ENCODE peak calls at places on chromosome 12, in five cellular contexts. T is lower lobe of right lung, E is cardiac fibroblast, I is fibroblast of pulmonary artery, C is astrocyte. H is an unnamed sample.

GRCh38 chr12:121894633-121895032 is 6.0 kb downstream of the PSMD9 start:
- DNase-seq in T (no peak), E (peak; percentile 62), I (peak; percentile 64), C (peak; percentile 41), H (peak; percentile 68)

GRCh38 chr12:40439771-40440492 is 215.1 kb downstream of the LRRK2 start:
- DNase-seq in T (no peak), E (no peak), I (no peak), C (no peak), H (no peak)

GRCh38 chr12:54977155-54977554 is 7.4 kb downstream of the TESPA1 start:
- DNase-seq in T (no peak), E (peak; percentile 20), I (peak; percentile 42), C (peak; percentile 82), H (peak; percentile 44)

GRCh38 chr12:70663838-70664237 is 26.6 kb upstream of the PTPRB start:
- DNase-seq in T (no peak), E (no peak), I (no peak), C (no peak), H (no peak)

GRCh38 chr12:31011746-31012567 is 61.7 kb upstream of the DDX11 start:
- DNase-seq in T (peak; percentile 19), E (no peak), I (no peak), C (no peak), H (no peak)

GRCh38 chr12:124518051-124518932 is 49.1 kb downstream of the NCOR2 start:
- DNase-seq in T (peak; percentile 96), E (peak; percentile 100), I (peak; percentile 100), C (peak; percentile 100), H (peak; percentile 100)

GRCh38 chr12:6372403-6373003 is 2.9 kb downstream of the SCNN1A start:
- DNase-seq in T (peak; percentile 76), E (peak; percentile 90), I (peak; percentile 82), C (peak; percentile 80), H (peak; percentile 73)

GRCh38 chr12:119839201-119839600 is 37.9 kb downstream of the CIT start:
- DNase-seq in T (no peak), E (no peak), I (no peak), C (no peak), H (no peak)

GRCh38 chr12:24631691-24632090 is 317.2 kb downstream of the BCAT1 start:
- DNase-seq in T (no peak), E (no peak), I (no peak), C (no peak), H (no peak)

GRCh38 chr12:95214466-95214865 is 2.8 kb downstream of the FGD6 start:
- DNase-seq in T (no peak), E (no peak), I (no peak), C (no peak), H (no peak)

GRCh38 chr12:27319394-27319793 is 13.2 kb upstream of the BMAL2 start:
- DNase-seq in T (no peak), E (peak; percentile 49), I (peak; percentile 67), C (peak; percentile 77), H (peak; percentile 70)

GRCh38 chr12:125132698-125133400 is 67.6 kb downstream of the AACS start:
- DNase-seq in T (no peak), E (no peak), I (no peak), C (peak; percentile 17), H (no peak)

GRCh38 chr12:103839893-103840292 is 1.1 kb downstream of the NT5DC3 start:
- DNase-seq in T (no peak), E (no peak), I (no peak), C (no peak), H (no peak)

GRCh38 chr12:44876554-44877275 is 600 bp upstream of the NELL2 start:
- DNase-seq in T (no peak), E (peak; percentile 19), I (peak; percentile 12), C (peak; percentile 22), H (peak; percentile 8)

GRCh38 chr12:29673346-29673745 is 110.4 kb downstream of the TMTC1 start:
- DNase-seq in T (no peak), E (peak; percentile 42), I (peak; percentile 45), C (peak; percentile 16), H (peak; percentile 11)

GRCh38 chr12:76018111-76018510 is 13.5 kb downstream of the PHLDA1 start:
- DNase-seq in T (no peak), E (peak; percentile 85), I (peak; percentile 66), C (peak; percentile 47), H (peak; percentile 40)

GRCh38 chr12:102067574-102068258 is 5.9 kb upstream of the WASHC3 start:
- DNase-seq in T (no peak), E (no peak), I (no peak), C (peak; percentile 58), H (peak; percentile 55)

GRCh38 chr12:115667116-115667515 is 610.4 kb downstream of the MED13L start:
- DNase-seq in T (no peak), E (no peak), I (no peak), C (no peak), H (no peak)

GRCh38 chr12:92471551-92471950 is 231.2 kb upstream of the PLEKHG7 start:
- DNase-seq in T (no peak), E (no peak), I (no peak), C (no peak), H (no peak)
- H3K4me3 ChIP-seq in T (no peak overlapping the region), E (no peak overlapping the region), I (no peak overlapping the region), C (no peak overlapping the region), H (no peak overlapping the region)

DNA sequence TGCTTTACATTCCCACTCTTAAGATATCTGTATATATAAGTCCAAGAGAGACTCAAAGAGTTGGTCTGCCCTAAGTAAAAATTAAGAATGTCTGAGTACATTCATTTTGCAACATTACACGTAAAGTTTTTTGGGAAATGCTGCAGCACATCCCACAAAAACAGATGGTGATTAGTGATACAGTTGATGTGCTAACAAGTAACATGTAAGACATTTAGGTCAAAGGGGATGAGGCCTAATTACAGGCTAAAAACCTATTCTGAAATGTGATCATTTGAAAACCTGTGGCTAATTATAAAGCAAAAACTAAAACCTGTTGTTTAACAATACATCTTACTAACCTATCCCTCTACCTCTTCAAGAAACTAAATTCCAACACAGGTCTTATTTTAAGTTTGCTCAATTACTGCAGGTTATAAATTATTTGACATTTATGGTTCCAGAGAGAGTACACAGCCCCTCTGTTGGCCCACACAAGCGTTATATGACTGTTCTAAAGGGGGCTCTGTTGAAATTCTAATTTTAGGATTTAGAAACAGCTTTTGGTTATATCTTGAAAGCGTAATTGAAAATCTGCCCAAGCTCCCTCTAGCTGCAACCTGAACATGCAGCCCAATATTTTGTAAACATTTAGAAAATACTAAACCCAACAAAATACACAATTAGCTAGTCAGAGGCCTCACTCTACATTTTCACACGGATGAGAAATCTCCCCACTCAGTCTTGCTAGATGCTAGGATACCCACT is 42.9 kb downstream of the BRAP start:
- DNase-seq in T (no peak), E (peak; percentile 42), I (no peak), C (no peak), H (no peak)
- TF ChIP-seq CTCF in T (no peak), E (no peak), I (peak; percentile 35), C (no peak), H (peak; percentile 22)

DNA sequence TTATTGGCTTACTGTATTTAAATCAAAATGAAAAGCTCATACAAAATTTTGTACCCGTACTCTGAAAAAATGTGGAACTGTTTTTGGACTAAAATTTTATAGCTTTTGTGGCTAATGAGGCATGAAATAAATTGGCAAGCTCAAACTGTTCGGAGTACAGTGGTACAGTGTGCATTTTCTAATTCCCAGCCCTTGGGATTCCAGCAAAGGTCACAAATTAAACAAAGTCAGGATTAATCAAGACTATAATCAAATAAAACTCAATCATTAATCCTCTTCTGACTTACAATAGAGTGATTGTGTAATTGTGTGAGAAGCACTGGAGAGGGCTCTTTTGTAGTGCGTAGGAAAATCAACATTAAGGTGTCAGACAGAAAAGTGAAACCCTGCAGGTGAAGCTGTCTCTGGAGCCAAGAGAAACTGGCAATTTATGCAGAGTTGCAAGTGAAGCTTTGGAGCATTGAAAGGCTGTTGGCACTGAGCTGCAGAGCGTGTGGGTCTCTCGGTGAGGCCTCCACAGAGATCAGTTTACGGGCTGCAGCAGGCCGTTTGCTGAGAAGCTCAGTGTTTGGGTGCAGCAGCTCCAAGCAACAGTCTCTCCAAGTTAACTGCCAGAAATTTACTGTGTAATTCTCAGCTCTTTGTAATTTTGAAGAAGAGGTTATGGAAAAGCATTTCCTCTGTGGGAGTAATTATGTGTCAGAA is 275.9 kb downstream of the FBXL14 start:
- DNase-seq in T (no peak), E (peak; percentile 78), I (peak; percentile 55), C (peak; percentile 62), H (peak; percentile 60)
- H3K4me3 ChIP-seq in T (no peak overlapping the region), E (no peak overlapping the region), I (no peak overlapping the region), C (peak overlapping the region; percentile 4), H (no peak overlapping the region)

GRCh38 chr12:10722905-10723866 is at the start of gene YBX3:
- DNase-seq in T (peak; percentile 90), E (peak; percentile 92), I (peak; percentile 90), C (peak; percentile 67), H (peak; percentile 82)
- TF ChIP-seq CTCF in T (no peak), E (no peak), I (no peak), C (no peak), H (no peak)

DNA sequence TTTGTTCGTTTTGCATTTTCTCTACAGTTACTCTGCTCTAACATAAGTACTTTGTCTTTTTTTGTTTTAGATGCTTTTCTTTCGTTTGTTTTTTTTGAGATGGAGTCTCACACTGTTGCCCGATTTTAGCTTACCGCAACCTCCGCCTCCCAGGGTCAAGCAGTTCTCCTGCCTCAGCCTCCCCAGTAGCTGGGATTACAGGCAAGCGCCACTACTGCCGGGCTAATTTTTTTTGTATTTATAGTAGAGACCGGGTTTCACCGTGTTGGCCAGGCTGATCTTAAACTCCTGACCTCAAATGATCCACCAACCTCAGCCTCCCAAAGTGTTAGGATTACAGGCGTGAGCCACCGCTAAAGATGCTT is 2.7 kb downstream of the DIP2B start:
- DNase-seq in T (no peak), E (no peak), I (no peak), C (no peak), H (no peak)
- H3K4me3 ChIP-seq in T (no peak overlapping the region), E (no peak overlapping the region), I (no peak overlapping the region), C (no peak overlapping the region), H (no peak overlapping the region)

GRCh38 chr12:74903522-74903921 is 306.1 kb downstream of the KCNC2 start:
- DNase-seq in T (no peak), E (no peak), I (no peak), C (peak; percentile 2), H (no peak)

GRCh38 chr12:74910831-74911230 is 298.8 kb downstream of the KCNC2 start:
- DNase-seq in T (no peak), E (no peak), I (no peak), C (no peak), H (no peak)

GRCh38 chr12:74900232-74900631 is 309.4 kb downstream of the KCNC2 start:
- DNase-seq in T (no peak), E (no peak), I (no peak), C (no peak), H (no peak)

GRCh38 chr12:74906224-74906623 is 303.4 kb downstream of the KCNC2 start:
- DNase-seq in T (no peak), E (no peak), I (no peak), C (no peak), H (no peak)
- TF ChIP-seq CTCF in T (no peak), E (no peak), I (no peak), C (no peak), H (peak; percentile 11)

H was measured in fibroblast of the aortic adventitia.